ENCODE peak calls at places on chromosomes 1 and 21, in six cellular contexts. V is CD4-positive, alpha-beta T cell; U is transverse colon; L is heart right ventricle; H is psoas muscle; F is aorta. G is an unnamed sample. For H3K9me3, the result is how much of the 10 kb centered on the place peaks cover.

GRCh38 chr1:241271427-241271826 is 85.6 kb downstream of the RGS7 start:
- DNase-seq in U (peak), H (no peak), V (no peak), F (no peak), L (no peak), G (no peak)

GRCh38 chr1:198934901-198935301 is 296.1 kb downstream of the PTPRC start:
- DNase-seq in U (no peak), H (no peak), V (peak), L (no peak), F (no peak), G (peak)

GRCh38 chr21:35032474-35033263 is 16.4 kb downstream of the RUNX1 start:
- DNase-seq in F (no peak), V (no peak), L (no peak), H (no peak), U (no peak), G (no peak)

GRCh38 chr1:64473367-64473766 is 3.4 kb downstream of the CACHD1 start:
- DNase-seq in F (no peak), V (no peak), L (no peak), U (no peak), H (no peak), G (no peak)

GRCh38 chr1:226870323-226871046 is at the start of gene PSEN2:
- DNase-seq in V (peak), F (peak), L (peak), U (peak), H (peak), G (peak)

GRCh38 chr1:45299981-45300668 is 26.6 kb upstream of the HPDL start:
- DNase-seq in H (no peak), V (peak), L (no peak), F (no peak), U (peak), G (peak)

GRCh38 chr1:166675213-166675612 is 164.1 kb upstream of the POGK start:
- DNase-seq in V (no peak), H (no peak), L (no peak), U (no peak), F (no peak), G (no peak)

GRCh38 chr1:93960641-93961147 is 51.5 kb upstream of the GCLM start:
- DNase-seq in H (no peak), L (no peak), V (no peak), U (peak), F (no peak), G (no peak)

GRCh38 chr1:214328770-214329455 is 48.0 kb downstream of the SMYD2 start:
- DNase-seq in U (peak), H (peak), F (peak), V (peak), L (peak), G (peak)

GRCh38 chr1:67931198-67931597 is 97.9 kb upstream of the GNG12 start:
- DNase-seq in F (no peak), L (no peak), H (no peak), V (no peak), U (no peak), G (no peak)

GRCh38 chr1:63863137-63863536 is 89.3 kb downstream of the ROR1 start:
- DNase-seq in H (no peak), L (no peak), V (no peak), U (no peak), F (no peak), G (no peak)

GRCh38 chr1:197606163-197606562 is 169.1 kb downstream of the DENND1B start:
- DNase-seq in H (no peak), F (no peak), U (no peak), V (no peak), L (no peak), G (no peak)

GRCh38 chr1:79128726-79129125 is 122.2 kb upstream of the ADGRL4 start:
- DNase-seq in U (no peak), H (no peak), L (no peak), F (no peak), V (no peak), G (no peak)

DNA sequence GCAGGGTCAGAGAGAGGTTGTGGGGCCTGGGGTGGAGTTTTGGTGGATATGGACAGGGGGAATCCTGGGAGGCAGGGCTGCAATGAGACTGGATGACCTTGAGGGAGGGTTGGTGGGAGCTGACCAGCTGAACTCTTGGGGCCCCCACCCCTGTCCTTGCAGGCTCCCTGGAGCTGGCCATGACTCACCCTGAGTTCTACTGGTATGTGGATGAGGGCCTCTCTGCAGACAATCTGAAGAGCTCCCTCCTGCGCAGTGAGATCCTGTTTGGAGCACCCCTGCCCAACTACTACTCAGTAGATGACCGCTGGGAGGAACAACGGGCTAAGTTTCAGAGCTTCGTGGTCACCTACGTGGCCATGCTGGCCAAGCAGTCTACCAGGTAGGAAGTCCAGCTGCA is 23.6 kb downstream of the DISP3 start:
- DNase-seq in F (no peak), U (no peak), V (no peak), H (no peak), L (no peak), G (no peak)
- H3K9me3 ChIP-seq in F (under half), U (under half), V (under half), H (under half), L (half or more), G (under half)

DNA sequence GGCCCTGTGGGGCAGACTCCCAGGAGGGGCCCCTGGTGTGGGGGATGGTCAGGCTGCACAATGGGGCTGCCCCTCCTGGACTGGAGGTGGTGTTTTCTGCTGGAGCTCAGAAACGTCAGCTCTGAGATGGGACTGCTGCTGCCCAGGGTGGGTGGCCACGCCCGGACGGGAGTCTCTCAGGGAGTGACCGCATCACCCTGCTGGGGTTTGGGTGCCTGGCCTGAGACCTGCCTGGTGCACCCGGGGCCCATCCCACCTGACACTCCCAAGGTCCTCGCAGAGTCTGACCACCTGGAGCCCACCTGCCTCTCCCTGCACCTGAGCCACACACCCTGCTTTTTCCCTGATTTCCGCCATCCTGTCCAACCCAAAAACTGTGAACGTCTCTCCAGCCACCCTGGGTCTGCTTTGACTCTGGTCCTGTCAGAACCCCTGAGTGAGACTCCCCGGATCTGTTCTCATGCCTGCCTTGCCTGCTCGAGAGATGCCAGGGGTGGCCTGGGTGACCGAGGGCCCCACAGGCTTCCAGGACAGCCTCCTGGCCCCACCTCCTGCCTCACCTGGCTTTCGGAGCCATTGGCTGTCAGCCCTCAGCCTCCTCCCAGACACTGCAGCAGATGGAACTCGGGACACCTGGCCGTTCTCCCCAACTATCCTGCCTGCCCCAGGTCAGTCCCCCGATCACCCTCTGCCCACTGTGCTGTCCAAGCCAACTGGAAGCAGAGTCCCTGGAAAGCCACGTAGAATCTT is 11.6 kb upstream of the SMYD3 start:
- DNase-seq in H (no peak), F (no peak), V (no peak), U (no peak), L (no peak), G (no peak)
- H3K9me3 ChIP-seq in H (under half), F (under half), V (under half), U (under half), L (under half), G (under half)

GRCh38 chr1:3064901-3065300 is 4.1 kb upstream of the PRDM16 start:
- DNase-seq in H (no peak), U (no peak), L (no peak), F (peak), V (no peak), G (no peak)

GRCh38 chr1:3061981-3062615 is 6.9 kb upstream of the PRDM16 start:
- DNase-seq in H (no peak), U (no peak), L (no peak), V (no peak), F (peak), G (no peak)

GRCh38 chr1:3064296-3064850 is 4.6 kb upstream of the PRDM16 start:
- DNase-seq in H (no peak), V (no peak), F (peak), L (no peak), U (no peak), G (no peak)

GRCh38 chr1:3062616-3063378 is 6.2 kb upstream of the PRDM16 start:
- DNase-seq in V (no peak), L (peak), F (peak), U (no peak), H (no peak), G (no peak)

GRCh38 chr1:3063379-3064295 is 5.4 kb upstream of the PRDM16 start:
- DNase-seq in F (peak), U (peak), L (peak), H (no peak), V (no peak), G (no peak)
- H3K9me3 ChIP-seq in F (under half), U (under half), L (under half), H (under half), V (under half), G (under half)

DNA sequence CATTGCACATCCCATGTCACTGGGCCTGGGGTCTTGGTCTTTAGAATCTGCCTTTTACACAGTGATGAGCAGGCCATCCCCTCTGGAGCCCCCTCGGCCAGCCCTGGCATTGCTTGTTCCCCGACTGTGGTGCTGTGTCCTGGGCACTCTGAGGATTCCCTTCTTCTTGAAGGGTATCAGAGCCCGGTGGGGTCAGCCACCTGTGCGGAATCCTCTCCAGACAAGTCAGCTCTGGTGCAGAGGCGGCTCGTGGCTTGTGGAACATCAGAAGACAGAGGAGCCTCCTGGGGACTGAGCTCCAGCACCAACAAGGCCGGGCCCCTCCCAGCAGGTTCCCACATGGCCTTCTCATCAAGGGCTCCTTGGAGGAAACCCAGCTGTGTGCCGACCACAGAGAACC is 57.9 kb upstream of the AJAP1 start:
- DNase-seq in U (no peak), H (no peak), F (no peak), L (no peak), V (no peak), G (no peak)
- H3K9me3 ChIP-seq in U (under half), H (under half), F (under half), L (under half), V (under half), G (under half)

DNA sequence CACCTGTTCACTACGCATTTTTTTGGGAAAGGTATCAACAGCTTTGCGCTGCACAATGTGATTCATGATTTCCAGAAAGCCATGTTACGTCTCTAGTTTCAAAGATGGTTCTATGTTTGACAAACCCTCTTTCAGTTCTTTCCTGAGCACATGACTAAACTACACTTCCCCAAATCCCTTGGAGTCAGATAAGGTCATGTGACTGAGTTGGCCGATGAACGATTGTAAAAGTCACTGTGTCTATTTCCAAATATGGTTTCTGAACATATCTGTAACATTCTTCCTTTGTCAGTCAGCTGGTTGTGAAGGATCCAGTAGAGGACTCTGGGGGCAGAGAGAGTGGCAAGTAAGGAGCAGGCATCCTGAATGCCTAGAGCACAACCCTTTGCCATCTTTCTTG is 35.4 kb downstream of the TMPRSS15 start:
- DNase-seq in H (no peak), L (no peak), V (no peak), F (no peak), U (no peak), G (no peak)
- H3K9me3 ChIP-seq in H (under half), L (under half), V (under half), F (under half), U (under half), G (under half)

GRCh38 chr1:73907051-73907450 is 290.9 kb downstream of the LRRIQ3 start:
- DNase-seq in F (no peak), U (no peak), V (no peak), L (no peak), H (no peak), G (no peak)

GRCh38 chr1:73911849-73912248 is 286.1 kb downstream of the LRRIQ3 start:
- DNase-seq in H (no peak), V (no peak), L (no peak), F (no peak), U (no peak), G (no peak)

GRCh38 chr1:73910466-73910865 is 287.5 kb downstream of the LRRIQ3 start:
- DNase-seq in U (no peak), L (no peak), F (no peak), H (no peak), V (no peak), G (no peak)

GRCh38 chr1:73913025-73913424 is 285.0 kb downstream of the LRRIQ3 start:
- DNase-seq in V (no peak), F (no peak), U (no peak), L (no peak), H (no peak), G (no peak)

DNA sequence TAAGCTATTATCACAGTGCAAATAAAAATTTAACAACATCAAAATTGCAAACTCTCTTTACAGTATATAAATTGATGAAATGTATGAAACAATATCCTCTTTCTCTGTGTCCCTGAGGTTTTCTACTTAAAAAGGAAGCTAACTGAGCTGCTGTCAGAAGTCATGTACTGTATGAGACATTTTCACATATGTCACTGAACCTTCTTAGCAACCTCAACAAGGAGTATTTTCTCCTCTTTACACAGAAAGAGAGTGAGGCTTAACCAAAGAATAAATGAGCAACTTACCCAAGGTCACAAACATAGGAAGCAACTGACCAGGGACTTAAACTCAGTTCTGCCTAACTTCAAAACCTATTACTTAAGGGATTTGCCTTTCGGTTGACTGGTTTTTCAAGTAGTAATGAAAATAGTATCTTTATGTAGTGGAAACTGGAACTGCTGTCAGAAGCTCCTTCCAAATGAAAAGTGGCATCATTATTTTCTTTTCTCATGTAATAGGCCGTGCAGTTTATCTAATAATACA is 288.9 kb downstream of the LRRIQ3 start:
- DNase-seq in F (no peak), V (no peak), L (no peak), U (no peak), H (no peak), G (no peak)
- H3K9me3 ChIP-seq in F (under half), V (under half), L (under half), U (under half), H (under half), G (under half)

GRCh38 chr1:89675677-89676076 is 42.8 kb downstream of the LRRC8C start:
- DNase-seq in F (no peak), U (no peak), V (no peak), H (no peak), L (no peak), G (no peak)
- H3K9me3 ChIP-seq in F (under half), U (under half), V (under half), H (under half), L (under half), G (under half)

G was measured in T-helper 17 cell.